ENCODE peak calls at places on chromosomes 16 and 17, in six cellular contexts. T, D, S, H, M and F are unnamed samples.

GRCh38 chr17:2798679-2799078 is 2.4 kb downstream of the RAP1GAP2 start:
- DNase-seq in T (peak; percentile 80), D (no peak), S (no peak), H (no peak), M (no peak), F (no peak)

GRCh38 chr17:31156326-31156725 is 61.5 kb downstream of the NF1 start:
- DNase-seq in T (no peak), D (no peak), S (no peak), H (no peak), M (peak; percentile 10), F (no peak)

GRCh38 chr16:75931043-75931442 is 204.8 kb upstream of the CPHXL start:
- DNase-seq in T (no peak), D (no peak), S (no peak), H (peak; percentile 37), M (peak; percentile 89), F (no peak)

GRCh38 chr16:77812856-77813523 is 24.6 kb downstream of the VAT1L start:
- DNase-seq in T (no peak), D (no peak), S (no peak), H (no peak), M (peak; percentile 36), F (no peak)

GRCh38 chr17:17906418-17907215 is 65.6 kb downstream of the TOM1L2 start:
- DNase-seq in T (no peak), D (no peak), S (no peak), H (no peak), M (no peak), F (no peak)

GRCh38 chr17:40121191-40121885 is 433 bp upstream of the MSL1 start:
- DNase-seq in T (no peak), D (peak; percentile 71), S (peak; percentile 50), H (peak; percentile 30), M (peak; percentile 56), F (peak; percentile 46)

GRCh38 chr17:72266099-72266852 is 145.5 kb downstream of the SOX9 start:
- DNase-seq in T (no peak), D (no peak), S (no peak), H (peak; percentile 18), M (no peak), F (no peak)

GRCh38 chr16:84050316-84050715 is 7.7 kb upstream of the SLC38A8 start:
- DNase-seq in T (no peak), D (no peak), S (no peak), H (no peak), M (no peak), F (no peak)

GRCh38 chr16:90077240-90077756 is at the start of gene PRDM7:
- DNase-seq in T (peak; percentile 99), D (peak; percentile 98), S (peak; percentile 88), H (peak; percentile 99), M (peak; percentile 94), F (peak; percentile 99)

GRCh38 chr17:36602030-36602737 is 801 bp downstream of the MRM1 start:
- DNase-seq in T (no peak), D (no peak), S (no peak), H (no peak), M (no peak), F (no peak)

GRCh38 chr17:56121661-56122060 is 31.6 kb upstream of the ANKFN1 start:
- DNase-seq in T (no peak), D (no peak), S (no peak), H (no peak), M (no peak), F (no peak)

GRCh38 chr16:23807028-23807427 is 28.8 kb upstream of the PRKCB start:
- DNase-seq in T (no peak), D (no peak), S (no peak), H (no peak), M (no peak), F (no peak)

GRCh38 chr16:89307421-89307805 is 89.9 kb downstream of the ZNF778 start:
- DNase-seq in T (no peak), D (no peak), S (no peak), H (no peak), M (no peak), F (no peak)

GRCh38 chr16:73126453-73126853 is 78.5 kb upstream of the ZFHX3 start:
- DNase-seq in T (no peak), D (no peak), S (no peak), H (peak; percentile 10), M (peak; percentile 95), F (no peak)

GRCh38 chr16:67845291-67846062 is 1.3 kb upstream of the NUTF2 start:
- DNase-seq in T (no peak), D (no peak), S (no peak), H (no peak), M (no peak), F (no peak)

GRCh38 chr17:13597723-13598347 is 3.9 kb downstream of the HS3ST3A1 start:
- DNase-seq in T (peak; percentile 19), D (peak; percentile 41), S (no peak), H (peak; percentile 21), M (peak; percentile 85), F (peak; percentile 14)

GRCh38 chr16:66058181-66058580 is 308.3 kb upstream of the CDH5 start:
- DNase-seq in T (no peak), D (no peak), S (no peak), H (no peak), M (peak; percentile 89), F (no peak)

GRCh38 chr17:32483451-32484019 is 3.3 kb upstream of the CDK5R1 start:
- DNase-seq in T (peak; percentile 59), D (peak; percentile 69), S (peak; percentile 58), H (peak; percentile 56), M (peak; percentile 77), F (peak; percentile 42)

GRCh38 chr17:61177351-61177750 is 222.3 kb upstream of the TBX2 start:
- DNase-seq in T (no peak), D (no peak), S (no peak), H (no peak), M (no peak), F (no peak)

GRCh38 chr17:48347203-48347602 is 82.8 kb downstream of the SKAP1 start:
- DNase-seq in T (no peak), D (no peak), S (no peak), H (no peak), M (no peak), F (no peak)

GRCh38 chr17:63961355-63962207 is 11.1 kb downstream of the SCN4A start:
- DNase-seq in T (peak; percentile 100), D (peak; percentile 83), S (peak; percentile 79), H (peak; percentile 80), M (peak; percentile 85), F (peak; percentile 81)

DNA sequence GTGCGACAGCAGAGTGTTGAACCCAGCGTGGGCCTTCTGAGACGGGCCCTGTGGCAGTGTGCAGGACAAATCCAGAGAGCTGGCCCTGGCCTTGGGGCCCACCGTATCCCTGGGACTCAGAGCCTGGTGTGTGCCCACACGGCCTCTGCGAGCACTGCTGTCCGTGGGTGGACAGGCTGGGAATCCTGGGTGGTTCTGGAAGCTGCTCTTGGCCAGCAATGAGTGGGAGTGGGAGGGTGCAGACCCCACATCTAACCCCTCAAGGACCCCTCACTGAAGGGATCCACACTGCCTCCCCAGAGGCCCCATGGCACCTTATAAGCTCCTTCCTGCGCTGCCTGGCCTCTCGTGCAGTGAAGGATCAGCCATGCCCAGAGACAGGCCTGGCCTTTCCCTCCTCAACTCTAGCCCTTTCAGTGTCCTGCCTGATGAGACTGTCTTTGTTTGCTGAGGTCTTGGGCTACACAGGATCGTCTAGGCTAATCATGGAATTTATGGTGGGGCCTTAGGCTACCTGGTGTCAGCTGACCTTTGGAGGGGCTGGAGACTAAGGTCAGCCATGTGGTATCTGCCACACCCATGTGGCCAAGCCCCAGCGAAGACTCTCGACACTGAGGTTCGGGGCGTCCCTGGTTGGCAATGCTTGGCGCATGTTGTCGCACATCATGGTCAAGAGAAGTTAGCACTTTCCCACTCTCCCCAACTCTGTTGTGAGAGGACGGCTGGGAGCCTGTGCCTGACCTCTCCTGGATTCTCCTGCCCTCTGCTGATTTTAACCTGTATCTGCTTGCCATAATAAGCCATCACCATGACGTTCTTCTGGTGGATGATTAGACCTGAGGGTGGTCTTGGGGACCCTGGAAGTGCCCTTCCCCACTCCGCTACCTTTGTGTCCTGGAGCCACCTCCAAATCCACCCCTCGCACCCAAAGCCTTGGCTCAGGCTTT is 16.4 kb upstream of the GINS2 start:
- DNase-seq in T (no peak), D (no peak), S (no peak), H (no peak), M (no peak), F (no peak)
- TF ChIP-seq CTCF in T (no peak), D (no peak), S (no peak), H (no peak), M (no peak), F (no peak)

DNA sequence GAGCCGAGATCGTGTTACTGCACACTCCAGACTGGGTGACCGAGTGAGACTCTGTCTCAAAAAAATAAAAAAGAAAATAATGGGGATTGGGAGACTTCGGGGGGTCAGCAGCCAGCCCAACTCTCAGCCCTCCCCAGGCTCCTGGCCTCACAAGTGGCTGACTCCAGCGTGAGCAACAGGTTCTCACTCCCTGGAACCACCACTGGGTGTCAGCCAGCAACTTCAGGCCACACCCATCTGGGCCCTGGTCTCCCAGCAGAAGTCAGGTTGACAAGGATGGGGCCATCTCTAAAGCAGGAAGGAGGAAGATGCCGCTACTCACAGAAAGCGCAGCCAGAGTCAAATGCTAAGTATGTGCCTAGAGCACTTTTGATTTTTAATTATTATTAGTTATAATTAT is 139.4 kb downstream of the C16orf78 start:
- DNase-seq in T (peak; percentile 58), D (peak; percentile 31), S (no peak), H (no peak), M (no peak), F (no peak)
- TF ChIP-seq CTCF in T (no peak), D (no peak), S (peak; percentile 18), H (no peak), M (no peak), F (peak; percentile 36)

GRCh38 chr16:2096853-2097620 is 38.7 kb downstream of the PKD1 start:
- DNase-seq in T (no peak), D (no peak), S (no peak), H (no peak), M (no peak), F (no peak)
- TF ChIP-seq CTCF in T (no peak), D (no peak), S (no peak), H (no peak), M (no peak), F (no peak)

GRCh38 chr16:47858333-47859067 is 297.3 kb downstream of the ABCC12 start:
- DNase-seq in T (no peak), D (no peak), S (no peak), H (no peak), M (no peak), F (no peak)
- TF ChIP-seq CTCF in T (no peak), D (no peak), S (no peak), H (no peak), M (no peak), F (no peak)